ENCODE peak calls at places on chromosomes 3 and 15, in nine cellular contexts. One of them, this sample, is unnamed.

GRCh38 chr15:101027920-101028319 is 108.8 kb downstream of the LRRK1 start:
- DNase-seq in activated T-cell treated with anti-CD3 and anti-CD28 coated beads, Interleukin-2, amount 50 U/mL, for 48 hours: peak; percentile 4
- DNase-seq in neuronal stem cell: no peak
- DNase-seq in ELR: no peak
- DNase-seq in NCI-H345: no peak
- DNase-seq in stimulated activated CD4-positive, alpha-beta T cell treated with anti-CD3 and anti-CD28 coated beads, Interleukin-4, amount 100 ng/mL, for 48 hours: no peak
- DNase-seq in globus pallidus: no peak
- DNase-seq in RCC 7860: no peak
- DNase-seq in T-helper 22 cell: no peak
- DNase-seq in this sample: no peak

GRCh38 chr3:54783611-54784010 is 144.2 kb downstream of the LRTM1 start:
- DNase-seq in activated T-cell treated with anti-CD3 and anti-CD28 coated beads, Interleukin-2, amount 50 U/mL, for 48 hours: no peak
- DNase-seq in neuronal stem cell: no peak
- DNase-seq in ELR: peak; percentile 8
- DNase-seq in NCI-H345: no peak
- DNase-seq in stimulated activated CD4-positive, alpha-beta T cell treated with anti-CD3 and anti-CD28 coated beads, Interleukin-4, amount 100 ng/mL, for 48 hours: no peak
- DNase-seq in globus pallidus: no peak
- DNase-seq in RCC 7860: peak; percentile 20
- DNase-seq in T-helper 22 cell: no peak
- DNase-seq in this sample: no peak

GRCh38 chr3:7447197-7447769 is 586.4 kb downstream of the GRM7 start:
- DNase-seq in activated T-cell treated with anti-CD3 and anti-CD28 coated beads, Interleukin-2, amount 50 U/mL, for 48 hours: no peak
- DNase-seq in neuronal stem cell: no peak
- DNase-seq in ELR: no peak
- DNase-seq in NCI-H345: no peak
- DNase-seq in stimulated activated CD4-positive, alpha-beta T cell treated with anti-CD3 and anti-CD28 coated beads, Interleukin-4, amount 100 ng/mL, for 48 hours: no peak
- DNase-seq in globus pallidus: no peak
- DNase-seq in RCC 7860: no peak
- DNase-seq in T-helper 22 cell: no peak
- DNase-seq in this sample: no peak

GRCh38 chr3:5294360-5294759 is 106.9 kb downstream of the EDEM1 start:
- DNase-seq in activated T-cell treated with anti-CD3 and anti-CD28 coated beads, Interleukin-2, amount 50 U/mL, for 48 hours: no peak
- DNase-seq in neuronal stem cell: no peak
- DNase-seq in ELR: no peak
- DNase-seq in NCI-H345: no peak
- DNase-seq in stimulated activated CD4-positive, alpha-beta T cell treated with anti-CD3 and anti-CD28 coated beads, Interleukin-4, amount 100 ng/mL, for 48 hours: no peak
- DNase-seq in globus pallidus: no peak
- DNase-seq in RCC 7860: no peak
- DNase-seq in T-helper 22 cell: no peak
- DNase-seq in this sample: no peak

GRCh38 chr3:171384101-171384891 is 75.9 kb downstream of the TNIK start:
- DNase-seq in activated T-cell treated with anti-CD3 and anti-CD28 coated beads, Interleukin-2, amount 50 U/mL, for 48 hours: no peak
- DNase-seq in neuronal stem cell: no peak
- DNase-seq in ELR: peak; percentile 48
- DNase-seq in NCI-H345: no peak
- DNase-seq in stimulated activated CD4-positive, alpha-beta T cell treated with anti-CD3 and anti-CD28 coated beads, Interleukin-4, amount 100 ng/mL, for 48 hours: no peak
- DNase-seq in globus pallidus: no peak
- DNase-seq in RCC 7860: no peak
- DNase-seq in T-helper 22 cell: no peak
- DNase-seq in this sample: no peak

GRCh38 chr3:59775781-59776270 is 726.0 kb upstream of the CFAP20DC start:
- DNase-seq in activated T-cell treated with anti-CD3 and anti-CD28 coated beads, Interleukin-2, amount 50 U/mL, for 48 hours: no peak
- DNase-seq in neuronal stem cell: no peak
- DNase-seq in ELR: no peak
- DNase-seq in NCI-H345: no peak
- DNase-seq in stimulated activated CD4-positive, alpha-beta T cell treated with anti-CD3 and anti-CD28 coated beads, Interleukin-4, amount 100 ng/mL, for 48 hours: no peak
- DNase-seq in globus pallidus: no peak
- DNase-seq in RCC 7860: no peak
- DNase-seq in T-helper 22 cell: no peak
- DNase-seq in this sample: no peak

GRCh38 chr3:176737480-176738147 is 459.7 kb downstream of the TBL1XR1 start:
- DNase-seq in activated T-cell treated with anti-CD3 and anti-CD28 coated beads, Interleukin-2, amount 50 U/mL, for 48 hours: no peak
- DNase-seq in neuronal stem cell: no peak
- DNase-seq in ELR: no peak
- DNase-seq in NCI-H345: peak; percentile 62
- DNase-seq in stimulated activated CD4-positive, alpha-beta T cell treated with anti-CD3 and anti-CD28 coated beads, Interleukin-4, amount 100 ng/mL, for 48 hours: no peak
- DNase-seq in globus pallidus: no peak
- DNase-seq in RCC 7860: no peak
- DNase-seq in T-helper 22 cell: no peak
- DNase-seq in this sample: no peak

GRCh38 chr3:25621087-25621486 is 43.6 kb downstream of the TOP2B start:
- DNase-seq in activated T-cell treated with anti-CD3 and anti-CD28 coated beads, Interleukin-2, amount 50 U/mL, for 48 hours: no peak
- DNase-seq in neuronal stem cell: no peak
- DNase-seq in ELR: no peak
- DNase-seq in NCI-H345: no peak
- DNase-seq in stimulated activated CD4-positive, alpha-beta T cell treated with anti-CD3 and anti-CD28 coated beads, Interleukin-4, amount 100 ng/mL, for 48 hours: no peak
- DNase-seq in globus pallidus: no peak
- DNase-seq in RCC 7860: no peak
- DNase-seq in T-helper 22 cell: no peak
- DNase-seq in this sample: no peak

GRCh38 chr3:11661827-11662226 is 18.1 kb upstream of the VGLL4 start:
- DNase-seq in activated T-cell treated with anti-CD3 and anti-CD28 coated beads, Interleukin-2, amount 50 U/mL, for 48 hours: no peak
- DNase-seq in neuronal stem cell: no peak
- DNase-seq in ELR: peak; percentile 38
- DNase-seq in NCI-H345: no peak
- DNase-seq in stimulated activated CD4-positive, alpha-beta T cell treated with anti-CD3 and anti-CD28 coated beads, Interleukin-4, amount 100 ng/mL, for 48 hours: no peak
- DNase-seq in globus pallidus: no peak
- DNase-seq in RCC 7860: peak; percentile 25
- DNase-seq in T-helper 22 cell: no peak
- DNase-seq in this sample: peak; percentile 98

GRCh38 chr15:90315276-90315982 is 36.7 kb upstream of the ZNF774 start:
- DNase-seq in activated T-cell treated with anti-CD3 and anti-CD28 coated beads, Interleukin-2, amount 50 U/mL, for 48 hours: no peak
- DNase-seq in neuronal stem cell: no peak
- DNase-seq in ELR: peak; percentile 14
- DNase-seq in NCI-H345: no peak
- DNase-seq in stimulated activated CD4-positive, alpha-beta T cell treated with anti-CD3 and anti-CD28 coated beads, Interleukin-4, amount 100 ng/mL, for 48 hours: no peak
- DNase-seq in globus pallidus: peak; percentile 60
- DNase-seq in RCC 7860: no peak
- DNase-seq in T-helper 22 cell: no peak
- DNase-seq in this sample: no peak

GRCh38 chr3:15052335-15053242 is 12.5 kb downstream of the MRPS25 start:
- DNase-seq in activated T-cell treated with anti-CD3 and anti-CD28 coated beads, Interleukin-2, amount 50 U/mL, for 48 hours: no peak
- DNase-seq in neuronal stem cell: no peak
- DNase-seq in ELR: no peak
- DNase-seq in NCI-H345: no peak
- DNase-seq in stimulated activated CD4-positive, alpha-beta T cell treated with anti-CD3 and anti-CD28 coated beads, Interleukin-4, amount 100 ng/mL, for 48 hours: no peak
- DNase-seq in globus pallidus: no peak
- DNase-seq in RCC 7860: no peak
- DNase-seq in T-helper 22 cell: no peak
- DNase-seq in this sample: no peak

GRCh38 chr3:127448161-127448561 is 142.4 kb downstream of the TPRA1 start:
- DNase-seq in activated T-cell treated with anti-CD3 and anti-CD28 coated beads, Interleukin-2, amount 50 U/mL, for 48 hours: no peak
- DNase-seq in neuronal stem cell: no peak
- DNase-seq in ELR: no peak
- DNase-seq in NCI-H345: peak; percentile 65
- DNase-seq in stimulated activated CD4-positive, alpha-beta T cell treated with anti-CD3 and anti-CD28 coated beads, Interleukin-4, amount 100 ng/mL, for 48 hours: no peak
- DNase-seq in globus pallidus: no peak
- DNase-seq in RCC 7860: no peak
- DNase-seq in T-helper 22 cell: no peak
- DNase-seq in this sample: no peak

GRCh38 chr15:71288348-71288955 is 173.2 kb downstream of the THSD4 start:
- DNase-seq in activated T-cell treated with anti-CD3 and anti-CD28 coated beads, Interleukin-2, amount 50 U/mL, for 48 hours: no peak
- DNase-seq in neuronal stem cell: no peak
- DNase-seq in ELR: peak; percentile 62
- DNase-seq in NCI-H345: no peak
- DNase-seq in stimulated activated CD4-positive, alpha-beta T cell treated with anti-CD3 and anti-CD28 coated beads, Interleukin-4, amount 100 ng/mL, for 48 hours: no peak
- DNase-seq in globus pallidus: no peak
- DNase-seq in RCC 7860: no peak
- DNase-seq in T-helper 22 cell: no peak
- DNase-seq in this sample: no peak

GRCh38 chr3:42843730-42844713 is 31.7 kb downstream of the CYP8B1 start:
- DNase-seq in activated T-cell treated with anti-CD3 and anti-CD28 coated beads, Interleukin-2, amount 50 U/mL, for 48 hours: no peak
- DNase-seq in neuronal stem cell: no peak
- DNase-seq in ELR: no peak
- DNase-seq in NCI-H345: no peak
- DNase-seq in stimulated activated CD4-positive, alpha-beta T cell treated with anti-CD3 and anti-CD28 coated beads, Interleukin-4, amount 100 ng/mL, for 48 hours: no peak
- DNase-seq in globus pallidus: no peak
- DNase-seq in RCC 7860: no peak
- DNase-seq in T-helper 22 cell: no peak
- DNase-seq in this sample: no peak

GRCh38 chr3:20073683-20074082 is 33.4 kb downstream of the KAT2B start:
- DNase-seq in activated T-cell treated with anti-CD3 and anti-CD28 coated beads, Interleukin-2, amount 50 U/mL, for 48 hours: no peak
- DNase-seq in neuronal stem cell: no peak
- DNase-seq in ELR: no peak
- DNase-seq in NCI-H345: no peak
- DNase-seq in stimulated activated CD4-positive, alpha-beta T cell treated with anti-CD3 and anti-CD28 coated beads, Interleukin-4, amount 100 ng/mL, for 48 hours: no peak
- DNase-seq in globus pallidus: peak; percentile 64
- DNase-seq in RCC 7860: no peak
- DNase-seq in T-helper 22 cell: no peak
- DNase-seq in this sample: no peak

GRCh38 chr3:108879915-108880314 is 57.3 kb downstream of the TRAT1 start:
- DNase-seq in activated T-cell treated with anti-CD3 and anti-CD28 coated beads, Interleukin-2, amount 50 U/mL, for 48 hours: no peak
- DNase-seq in neuronal stem cell: no peak
- DNase-seq in ELR: peak; percentile 32
- DNase-seq in NCI-H345: no peak
- DNase-seq in stimulated activated CD4-positive, alpha-beta T cell treated with anti-CD3 and anti-CD28 coated beads, Interleukin-4, amount 100 ng/mL, for 48 hours: no peak
- DNase-seq in globus pallidus: no peak
- DNase-seq in RCC 7860: no peak
- DNase-seq in T-helper 22 cell: no peak
- DNase-seq in this sample: no peak

GRCh38 chr15:59313703-59314332 is 58.9 kb downstream of the MYO1E start:
- DNase-seq in activated T-cell treated with anti-CD3 and anti-CD28 coated beads, Interleukin-2, amount 50 U/mL, for 48 hours: no peak
- DNase-seq in neuronal stem cell: no peak
- DNase-seq in ELR: no peak
- DNase-seq in NCI-H345: peak; percentile 79
- DNase-seq in stimulated activated CD4-positive, alpha-beta T cell treated with anti-CD3 and anti-CD28 coated beads, Interleukin-4, amount 100 ng/mL, for 48 hours: no peak
- DNase-seq in globus pallidus: no peak
- DNase-seq in RCC 7860: peak; percentile 42
- DNase-seq in T-helper 22 cell: no peak
- DNase-seq in this sample: no peak

GRCh38 chr3:183252973-183253363 is at the start of gene B3GNT5:
- DNase-seq in activated T-cell treated with anti-CD3 and anti-CD28 coated beads, Interleukin-2, amount 50 U/mL, for 48 hours: peak; percentile 66
- DNase-seq in neuronal stem cell: no peak
- DNase-seq in ELR: peak; percentile 42
- DNase-seq in NCI-H345: peak; percentile 89
- DNase-seq in stimulated activated CD4-positive, alpha-beta T cell treated with anti-CD3 and anti-CD28 coated beads, Interleukin-4, amount 100 ng/mL, for 48 hours: no peak
- DNase-seq in globus pallidus: no peak
- DNase-seq in RCC 7860: no peak
- DNase-seq in T-helper 22 cell: no peak
- DNase-seq in this sample: peak; percentile 33

GRCh38 chr3:174168026-174168425 is 691.1 kb upstream of the NAALADL2 start:
- DNase-seq in activated T-cell treated with anti-CD3 and anti-CD28 coated beads, Interleukin-2, amount 50 U/mL, for 48 hours: no peak
- DNase-seq in neuronal stem cell: no peak
- DNase-seq in ELR: no peak
- DNase-seq in NCI-H345: no peak
- DNase-seq in stimulated activated CD4-positive, alpha-beta T cell treated with anti-CD3 and anti-CD28 coated beads, Interleukin-4, amount 100 ng/mL, for 48 hours: no peak
- DNase-seq in globus pallidus: no peak
- DNase-seq in RCC 7860: no peak
- DNase-seq in T-helper 22 cell: no peak
- DNase-seq in this sample: no peak

GRCh38 chr3:129481783-129482332 is 41.8 kb downstream of the IFT122 start:
- DNase-seq in activated T-cell treated with anti-CD3 and anti-CD28 coated beads, Interleukin-2, amount 50 U/mL, for 48 hours: peak; percentile 45
- DNase-seq in neuronal stem cell: no peak
- DNase-seq in ELR: peak; percentile 61
- DNase-seq in NCI-H345: no peak
- DNase-seq in stimulated activated CD4-positive, alpha-beta T cell treated with anti-CD3 and anti-CD28 coated beads, Interleukin-4, amount 100 ng/mL, for 48 hours: peak; percentile 15
- DNase-seq in globus pallidus: no peak
- DNase-seq in RCC 7860: no peak
- DNase-seq in T-helper 22 cell: peak; percentile 23
- DNase-seq in this sample: no peak

GRCh38 chr3:71102111-71103039 is 481.2 kb downstream of the FOXP1 start:
- DNase-seq in activated T-cell treated with anti-CD3 and anti-CD28 coated beads, Interleukin-2, amount 50 U/mL, for 48 hours: no peak
- DNase-seq in neuronal stem cell: no peak
- DNase-seq in ELR: peak; percentile 91
- DNase-seq in NCI-H345: no peak
- DNase-seq in stimulated activated CD4-positive, alpha-beta T cell treated with anti-CD3 and anti-CD28 coated beads, Interleukin-4, amount 100 ng/mL, for 48 hours: no peak
- DNase-seq in globus pallidus: no peak
- DNase-seq in RCC 7860: peak; percentile 42
- DNase-seq in T-helper 22 cell: no peak
- DNase-seq in this sample: no peak

GRCh38 chr3:187987919-187988318 is 166.0 kb upstream of the LPP start:
- DNase-seq in activated T-cell treated with anti-CD3 and anti-CD28 coated beads, Interleukin-2, amount 50 U/mL, for 48 hours: peak; percentile 76
- DNase-seq in neuronal stem cell: no peak
- DNase-seq in ELR: no peak
- DNase-seq in NCI-H345: no peak
- DNase-seq in stimulated activated CD4-positive, alpha-beta T cell treated with anti-CD3 and anti-CD28 coated beads, Interleukin-4, amount 100 ng/mL, for 48 hours: peak; percentile 27
- DNase-seq in globus pallidus: no peak
- DNase-seq in RCC 7860: no peak
- DNase-seq in T-helper 22 cell: peak; percentile 30
- DNase-seq in this sample: no peak

GRCh38 chr3:157374931-157375330 is 61.7 kb upstream of the PTX3 start:
- DNase-seq in activated T-cell treated with anti-CD3 and anti-CD28 coated beads, Interleukin-2, amount 50 U/mL, for 48 hours: no peak
- DNase-seq in neuronal stem cell: no peak
- DNase-seq in ELR: no peak
- DNase-seq in NCI-H345: no peak
- DNase-seq in stimulated activated CD4-positive, alpha-beta T cell treated with anti-CD3 and anti-CD28 coated beads, Interleukin-4, amount 100 ng/mL, for 48 hours: no peak
- DNase-seq in globus pallidus: no peak
- DNase-seq in RCC 7860: no peak
- DNase-seq in T-helper 22 cell: no peak
- DNase-seq in this sample: no peak

GRCh38 chr3:179801263-179801662 is 148.4 kb downstream of the USP13 start:
- DNase-seq in activated T-cell treated with anti-CD3 and anti-CD28 coated beads, Interleukin-2, amount 50 U/mL, for 48 hours: no peak
- DNase-seq in neuronal stem cell: no peak
- DNase-seq in ELR: peak; percentile 70
- DNase-seq in NCI-H345: no peak
- DNase-seq in stimulated activated CD4-positive, alpha-beta T cell treated with anti-CD3 and anti-CD28 coated beads, Interleukin-4, amount 100 ng/mL, for 48 hours: no peak
- DNase-seq in globus pallidus: no peak
- DNase-seq in RCC 7860: no peak
- DNase-seq in T-helper 22 cell: no peak
- DNase-seq in this sample: no peak

GRCh38 chr15:80608688-80609087 is 86.4 kb upstream of the ABHD17C start:
- DNase-seq in activated T-cell treated with anti-CD3 and anti-CD28 coated beads, Interleukin-2, amount 50 U/mL, for 48 hours: no peak
- DNase-seq in neuronal stem cell: no peak
- DNase-seq in ELR: no peak
- DNase-seq in NCI-H345: no peak
- DNase-seq in stimulated activated CD4-positive, alpha-beta T cell treated with anti-CD3 and anti-CD28 coated beads, Interleukin-4, amount 100 ng/mL, for 48 hours: no peak
- DNase-seq in globus pallidus: no peak
- DNase-seq in RCC 7860: no peak
- DNase-seq in T-helper 22 cell: no peak
- DNase-seq in this sample: no peak

GRCh38 chr3:188049890-188050530 is 103.9 kb upstream of the LPP start:
- DNase-seq in activated T-cell treated with anti-CD3 and anti-CD28 coated beads, Interleukin-2, amount 50 U/mL, for 48 hours: peak; percentile 44
- DNase-seq in neuronal stem cell: no peak
- DNase-seq in ELR: no peak
- DNase-seq in NCI-H345: no peak
- DNase-seq in stimulated activated CD4-positive, alpha-beta T cell treated with anti-CD3 and anti-CD28 coated beads, Interleukin-4, amount 100 ng/mL, for 48 hours: no peak
- DNase-seq in globus pallidus: no peak
- DNase-seq in RCC 7860: no peak
- DNase-seq in T-helper 22 cell: peak; percentile 8
- DNase-seq in this sample: no peak

This sample was measured in GF-D8.